ENCODE peak calls at places on chromosomes 2 and 18, in seven cellular contexts. H is psoas muscle, E is tibial nerve, P is GM23338, Z is thoracic aorta, X is tibial artery, C is mesothelial cell of epicardium. J is an unnamed sample.

GRCh38 chr2:137117385-137117784 is 352.0 kb downstream of the THSD7B start:
- DNase-seq in X (no peak), Z (no peak), C (no peak), E (no peak), H (no peak), P (no peak), J (no peak)

GRCh38 chr2:190432567-190433231 is 24.5 kb downstream of the MFSD6 start:
- DNase-seq in E (no peak), Z (no peak), P (no peak), X (no peak), H (no peak), C (no peak), J (no peak)

GRCh38 chr2:47479863-47480262 is 76.9 kb downstream of the MSH2 start:
- DNase-seq in E (no peak), Z (no peak), X (no peak), P (no peak), C (no peak), H (no peak), J (no peak)

GRCh38 chr2:64203131-64204005 is 59.1 kb upstream of the PELI1 start:
- DNase-seq in C (no peak), X (no peak), Z (no peak), E (no peak), H (no peak), P (no peak), J (no peak)

GRCh38 chr2:28626891-28627421 is 124.7 kb upstream of the PPP1CB start:
- DNase-seq in Z (no peak), C (no peak), P (no peak), X (peak; percentile 91), H (peak; percentile 52), E (no peak), J (no peak)

GRCh38 chr2:117985092-117985491 is 28.8 kb downstream of the CCDC93 start:
- DNase-seq in X (no peak), C (no peak), E (no peak), P (peak; percentile 48), H (no peak), Z (no peak), J (no peak)

GRCh38 chr2:27776097-27776496 is 4.6 kb downstream of the MRPL33 start:
- DNase-seq in H (peak; percentile 69), C (no peak), P (no peak), X (no peak), Z (no peak), E (peak; percentile 35), J (no peak)

GRCh38 chr2:70002241-70002896 is 40.9 kb upstream of the ASPRV1 start:
- DNase-seq in H (no peak), E (no peak), X (no peak), C (no peak), Z (no peak), P (no peak), J (no peak)

GRCh38 chr2:29246388-29247300 is 131.4 kb downstream of the CLIP4 start:
- DNase-seq in X (no peak), E (no peak), Z (no peak), H (no peak), P (no peak), C (no peak), J (no peak)

GRCh38 chr18:5463836-5464235 is 80.0 kb downstream of the EPB41L3 start:
- DNase-seq in X (no peak), Z (no peak), P (no peak), E (no peak), C (no peak), H (no peak), J (no peak)

GRCh38 chr2:201860541-201861154 is 54.3 kb downstream of the CDK15 start:
- DNase-seq in Z (no peak), H (no peak), P (peak; percentile 89), X (no peak), C (no peak), E (no peak), J (no peak)

GRCh38 chr18:21112140-21112473 is 494 bp upstream of the ROCK1 start:
- DNase-seq in E (no peak), P (no peak), H (no peak), C (no peak), Z (no peak), X (no peak), J (no peak)

GRCh38 chr2:24568492-24568891 is 77.4 kb downstream of the NCOA1 start:
- DNase-seq in X (no peak), E (no peak), H (no peak), C (no peak), Z (no peak), P (no peak), J (no peak)

GRCh38 chr2:88729061-88729745 is 37.7 kb downstream of the RPIA start:
- DNase-seq in Z (no peak), E (no peak), H (no peak), C (no peak), P (no peak), X (no peak), J (no peak)

GRCh38 chr2:158692372-158693103 is 102.6 kb upstream of the DAPL1 start:
- DNase-seq in Z (no peak), H (no peak), X (no peak), P (no peak), C (no peak), E (no peak), J (no peak)

GRCh38 chr2:16626497-16626896 is 39.1 kb downstream of the CYRIA start:
- DNase-seq in C (no peak), H (peak; percentile 67), E (no peak), Z (no peak), X (no peak), P (no peak), J (no peak)

GRCh38 chr2:95115418-95115817 is 6.2 kb downstream of the MRPS5 start:
- DNase-seq in E (peak; percentile 22), H (peak; percentile 70), Z (no peak), P (peak; percentile 83), X (no peak), C (peak; percentile 32), J (peak; percentile 21)

GRCh38 chr2:200156140-200156858 is 150.2 kb upstream of the SPATS2L start:
- DNase-seq in P (no peak), X (no peak), Z (no peak), H (peak; percentile 56), E (no peak), C (no peak), J (no peak)

GRCh38 chr2:96527990-96528679 is 8.4 kb upstream of the ARID5A start:
- DNase-seq in E (no peak), P (no peak), H (peak; percentile 71), C (no peak), Z (peak; percentile 81), X (peak; percentile 91), J (peak; percentile 43)

GRCh38 chr2:96526615-96527014 is 9.9 kb upstream of the ARID5A start:
- DNase-seq in E (no peak), Z (no peak), X (peak; percentile 63), P (no peak), H (peak; percentile 15), C (no peak), J (peak; percentile 12)

GRCh38 chr2:96526101-96526591 is 10.4 kb upstream of the ARID5A start:
- DNase-seq in H (peak; percentile 44), Z (no peak), E (no peak), C (no peak), P (no peak), X (no peak), J (peak; percentile 12)

GRCh38 chr2:96528680-96529375 is 7.7 kb upstream of the ARID5A start:
- DNase-seq in P (no peak), H (no peak), Z (peak; percentile 69), E (no peak), C (no peak), X (peak; percentile 87), J (peak; percentile 16)

DNA sequence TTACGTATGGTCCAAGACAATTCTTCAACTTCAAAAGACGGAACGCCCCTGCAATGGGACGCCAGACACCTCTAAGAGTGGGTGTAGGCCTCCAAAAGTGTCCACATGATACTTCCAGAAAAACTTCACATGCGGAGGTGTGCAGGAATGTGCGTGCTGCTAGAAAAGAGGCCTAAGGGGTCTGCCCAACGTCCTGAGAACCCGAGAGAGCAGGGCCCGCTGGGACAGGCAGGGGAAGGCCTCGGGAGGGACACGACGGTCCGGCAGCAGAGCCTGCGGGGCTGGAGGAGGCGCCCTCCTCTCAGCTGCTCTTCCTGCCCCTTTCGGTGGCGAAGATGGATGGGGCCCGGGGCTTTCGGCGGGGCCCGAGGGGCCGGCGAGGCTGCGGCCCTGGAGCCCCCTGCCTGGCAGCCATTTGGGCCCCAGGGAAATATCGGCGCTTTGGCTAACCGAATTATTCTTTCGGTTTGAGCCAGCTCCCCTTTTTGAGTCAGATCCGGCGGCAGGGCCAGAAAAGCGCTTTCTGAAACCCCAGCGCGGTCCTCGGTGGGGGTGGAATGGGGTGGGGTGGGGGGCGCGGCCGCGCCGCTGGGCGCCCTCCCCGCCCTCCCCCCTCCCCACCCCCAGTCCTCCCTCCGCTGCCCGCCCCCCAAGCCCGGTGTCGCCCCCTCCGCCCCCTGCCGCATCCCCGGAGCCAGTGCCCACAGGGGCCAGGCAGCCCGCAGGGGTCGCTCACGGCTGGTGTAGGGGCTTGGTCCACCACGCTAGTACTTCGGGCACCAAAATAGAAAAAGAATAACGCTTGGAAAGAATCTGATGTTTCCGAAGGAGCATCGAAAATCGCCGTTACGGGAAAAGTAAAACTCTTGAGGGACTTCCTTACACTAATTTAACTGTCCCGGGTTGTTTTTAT is 9.2 kb upstream of the ARID5A start:
- DNase-seq in E (no peak), C (no peak), P (peak; percentile 68), H (peak; percentile 59), Z (no peak), X (peak; percentile 66), J (peak; percentile 57)
- TF ChIP-seq CTCF in E (peak; percentile 36), C (no peak), P (peak; percentile 69), H (peak; percentile 26), Z (peak; percentile 40), X (peak; percentile 45), J (no peak)

GRCh38 chr2:234496835-234497591 is at the start of gene ARL4C:
- DNase-seq in E (peak; percentile 37), C (peak; percentile 58), Z (no peak), H (peak; percentile 78), X (peak; percentile 78), P (peak; percentile 78), J (peak; percentile 70)
- TF ChIP-seq CTCF in E (peak; percentile 10), C (no peak), Z (no peak), H (no peak), X (no peak), P (no peak), J (no peak)

GRCh38 chr2:233919319-233919718 is 2.1 kb downstream of the TRPM8 start:
- DNase-seq in C (no peak), H (no peak), X (no peak), P (no peak), Z (no peak), E (no peak), J (no peak)

GRCh38 chr2:233917146-233917545 is at the start of gene TRPM8:
- DNase-seq in C (no peak), P (peak; percentile 47), E (no peak), H (no peak), X (no peak), Z (no peak), J (no peak)

GRCh38 chr2:233912799-233913423 is 4.3 kb upstream of the TRPM8 start:
- DNase-seq in C (peak; percentile 47), H (no peak), P (peak; percentile 85), Z (no peak), X (no peak), E (no peak), J (no peak)

GRCh38 chr2:233919938-233920337 is 2.8 kb downstream of the TRPM8 start:
- DNase-seq in C (no peak), H (no peak), X (no peak), Z (no peak), P (no peak), E (no peak), J (no peak)

GRCh38 chr2:233915133-233915532 is 2.0 kb upstream of the TRPM8 start:
- DNase-seq in P (peak; percentile 38), C (no peak), E (no peak), X (no peak), Z (no peak), H (no peak), J (no peak)
- TF ChIP-seq CTCF in P (peak; percentile 48), C (no peak), E (no peak), X (no peak), Z (no peak), H (no peak), J (no peak)

GRCh38 chr2:75488157-75488556 is 72.6 kb downstream of the EVA1A start:
- DNase-seq in C (no peak), H (no peak), P (no peak), E (no peak), Z (no peak), X (no peak), J (no peak)
- TF ChIP-seq CTCF in C (no peak), H (no peak), P (no peak), E (no peak), Z (no peak), X (no peak), J (no peak)

J was measured in activated B cell treated with CpG ODN at 0.5 μM for 24 hours.